ENCODE peak calls at places on chromosomes 13 and 19, in six cellular contexts. U is MG63; T is stimulated activated CD4-positive, alpha-beta T cell treated with anti-CD3 and anti-CD28 coated beads, Interleukin-4, amount 100 ng/mL, for 24 hours; F is DMS79; M is fibroblast of lung; W is endothelial cell. H is an unnamed sample.

GRCh38 chr13:110392510-110393233 is 85.6 kb downstream of the COL4A2 start:
- DNase-seq in U (no peak), F (no peak), W (no peak), M (peak), T (no peak), H (no peak)

GRCh38 chr19:6516018-6516658 is 14.0 kb upstream of the TUBB4A start:
- DNase-seq in T (peak), M (peak), W (peak), U (peak), F (peak), H (peak)

GRCh38 chr13:49914947-49915346 is 21.2 kb downstream of the SPRYD7 start:
- DNase-seq in F (no peak), M (no peak), T (no peak), W (no peak), U (no peak), H (no peak)

GRCh38 chr13:33548065-33548464 is 262.5 kb upstream of the STARD13 start:
- DNase-seq in M (no peak), T (no peak), W (no peak), U (no peak), F (no peak), H (no peak)

GRCh38 chr19:18435848-18436631 is 1.9 kb downstream of the ISYNA1 start:
- DNase-seq in F (no peak), U (no peak), M (no peak), W (no peak), T (no peak), H (no peak)

GRCh38 chr13:50400930-50401553 is 385.8 kb downstream of the KCNRG start:
- DNase-seq in T (no peak), U (peak), W (no peak), F (no peak), M (peak), H (no peak)

GRCh38 chr19:38090561-38090960 is 133.5 kb downstream of the DPF1 start:
- DNase-seq in T (no peak), W (no peak), M (no peak), F (no peak), U (no peak), H (no peak)

GRCh38 chr13:69946443-69946955 is 161.1 kb upstream of the ATXN8OS start:
- DNase-seq in M (no peak), W (no peak), F (no peak), U (no peak), T (no peak), H (no peak)

GRCh38 chr19:17513801-17514200 is 2.4 kb downstream of the PGLS start:
- DNase-seq in F (no peak), T (no peak), W (no peak), M (peak), U (no peak), H (no peak)